ENCODE peak calls at places on chromosome 18, in six cellular contexts. S is GM23338; X is CD8-positive, alpha-beta T cell; Q is body of pancreas; P is esophagus muscularis mucosa; I is pancreas. B is an unnamed sample. For H3K4me1, the result is how much of the 10 kb centered on the place peaks cover.

GRCh38 chr18:40534748-40535147 is 1420.3 kb upstream of the PIK3C3 start:
- DNase-seq in S (no peak), X (no peak), Q (no peak), P (no peak), I (no peak), B (no peak)

GRCh38 chr18:36511791-36512352 is 214.4 kb downstream of the FHOD3 start:
- DNase-seq in S (no peak), X (no peak), Q (no peak), P (no peak), I (no peak), B (no peak)

GRCh38 chr18:70260683-70261082 is 28.2 kb upstream of the SOCS6 start:
- DNase-seq in S (no peak), X (no peak), Q (no peak), P (peak), I (no peak), B (no peak)

GRCh38 chr18:50061876-50062517 is 132.9 kb downstream of the MYO5B start:
- DNase-seq in S (no peak), X (no peak), Q (peak), P (no peak), I (no peak), B (no peak)

GRCh38 chr18:74493689-74494088 is 2.5 kb upstream of the CNDP2 start:
- DNase-seq in S (peak), X (peak), Q (peak), P (no peak), I (no peak), B (no peak)

GRCh38 chr18:57931038-57931437 is 113.0 kb upstream of the NEDD4L start:
- DNase-seq in S (no peak), X (no peak), Q (no peak), P (peak), I (no peak), B (no peak)

GRCh38 chr18:50726960-50727589 is 92.7 kb downstream of the MRO start:
- DNase-seq in S (no peak), X (no peak), Q (no peak), P (no peak), I (no peak), B (no peak)

GRCh38 chr18:70555046-70555445 is 266.2 kb downstream of the SOCS6 start:
- DNase-seq in S (no peak), X (no peak), Q (no peak), P (no peak), I (no peak), B (no peak)

GRCh38 chr18:53764086-53764485 is 460.4 kb downstream of the MBD2 start:
- DNase-seq in S (no peak), X (no peak), Q (no peak), P (no peak), I (no peak), B (no peak)

GRCh38 chr18:7603259-7604000 is 36.3 kb downstream of the PTPRM start:
- DNase-seq in S (peak), X (no peak), Q (no peak), P (peak), I (no peak), B (no peak)

GRCh38 chr18:35155403-35156117 is 85.3 kb upstream of the ZNF397 start:
- DNase-seq in S (peak), X (no peak), Q (peak), P (peak), I (no peak), B (no peak)

GRCh38 chr18:34834897-34835296 is 124.8 kb downstream of the DTNA start:
- DNase-seq in S (no peak), X (no peak), Q (no peak), P (no peak), I (no peak), B (no peak)

GRCh38 chr18:14937271-14937670 is 189.3 kb downstream of the ANKRD30B start:
- DNase-seq in S (no peak), X (no peak), Q (no peak), P (no peak), I (no peak), B (no peak)

GRCh38 chr18:61435064-61435652 is 101.9 kb downstream of the CDH20 start:
- DNase-seq in S (peak), X (no peak), Q (no peak), P (no peak), I (no peak), B (no peak)

GRCh38 chr18:49899647-49900330 is 86.5 kb upstream of the ACAA2 start:
- DNase-seq in S (peak), X (no peak), Q (peak), P (no peak), I (no peak), B (no peak)

GRCh38 chr18:59502222-59502898 is 143.3 kb upstream of the LMAN1 start:
- DNase-seq in S (peak), X (no peak), Q (peak), P (peak), I (no peak), B (peak)

GRCh38 chr18:31241425-31241824 is 76.5 kb upstream of the DSG1 start:
- DNase-seq in S (no peak), X (no peak), Q (no peak), P (no peak), I (no peak), B (no peak)

GRCh38 chr18:36025025-36025424 is 42.3 kb downstream of the RPRD1A start:
- DNase-seq in S (no peak), X (no peak), Q (no peak), P (no peak), I (no peak), B (no peak)

GRCh38 chr18:28176933-28177827 is at the start of gene CDH2:
- DNase-seq in S (peak), X (no peak), Q (peak), P (no peak), I (peak), B (peak)

GRCh38 chr18:69890558-69890957 is 57.1 kb downstream of the CD226 start:
- DNase-seq in S (no peak), X (no peak), Q (no peak), P (no peak), I (no peak), B (no peak)

GRCh38 chr18:71485578-71485977 is 1058.6 kb downstream of the CBLN2 start:
- DNase-seq in S (no peak), X (no peak), Q (no peak), P (no peak), I (no peak), B (no peak)

GRCh38 chr18:55731594-55732042 is 143.6 kb upstream of the TCF4 start:
- DNase-seq in S (no peak), X (no peak), Q (no peak), P (no peak), I (no peak), B (no peak)

GRCh38 chr18:79556829-79557585 is 122.6 kb upstream of the CTDP1 start:
- DNase-seq in S (no peak), X (no peak), Q (no peak), P (no peak), I (no peak), B (peak)

GRCh38 chr18:60090170-60090569 is 190.4 kb downstream of the PMAIP1 start:
- DNase-seq in S (peak), X (no peak), Q (no peak), P (no peak), I (no peak), B (no peak)

GRCh38 chr18:25144835-25145234 is 207.1 kb downstream of the ZNF521 start:
- DNase-seq in S (no peak), X (no peak), Q (no peak), P (no peak), I (no peak), B (no peak)

GRCh38 chr18:79573921-79574491 is 105.6 kb upstream of the CTDP1 start:
- DNase-seq in S (no peak), X (peak), Q (peak), P (no peak), I (no peak), B (peak)

GRCh38 chr18:33577688-33578370 is at the start of gene ASXL3:
- DNase-seq in S (peak), X (no peak), Q (peak), P (no peak), I (peak), B (peak)

GRCh38 chr18:71105078-71105819 is 816.4 kb downstream of the SOCS6 start:
- DNase-seq in S (no peak), X (no peak), Q (no peak), P (no peak), I (no peak), B (no peak)

DNA sequence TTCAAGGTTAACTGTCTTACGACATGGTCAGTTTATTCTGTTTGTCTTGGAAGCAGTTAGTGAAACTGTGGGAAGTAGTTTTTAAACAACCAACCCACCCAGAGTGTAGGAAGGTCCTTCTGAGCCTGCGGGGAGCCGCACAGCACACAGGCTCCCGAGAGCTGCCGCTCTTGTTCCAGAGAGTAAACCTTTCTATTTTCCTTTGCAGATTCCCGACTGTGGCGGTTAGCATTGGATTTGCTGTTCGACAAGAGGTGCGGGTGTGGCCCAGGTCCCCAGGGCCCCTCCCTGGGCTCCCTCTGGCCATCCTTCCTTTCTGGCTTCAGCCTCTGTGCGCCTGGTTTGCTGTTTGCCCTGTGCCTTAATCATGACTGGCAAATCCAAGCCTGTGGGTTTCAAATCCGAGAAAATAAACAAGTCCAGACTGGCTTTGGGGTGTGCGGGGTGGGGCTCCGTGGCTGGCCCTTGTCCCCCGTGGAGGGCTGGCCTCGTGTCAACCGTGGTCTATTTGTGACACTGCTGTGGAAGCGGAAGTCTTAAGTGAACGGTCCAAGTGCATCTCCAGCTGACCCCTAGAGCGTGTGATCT is 30.7 kb downstream of the IMPA2 start:
- DNase-seq in S (no peak), X (no peak), Q (peak), P (no peak), I (no peak), B (peak)
- H3K4me1 ChIP-seq in S (under half), X (under half), Q (half or more), P (under half), I (half or more), B (under half)

DNA sequence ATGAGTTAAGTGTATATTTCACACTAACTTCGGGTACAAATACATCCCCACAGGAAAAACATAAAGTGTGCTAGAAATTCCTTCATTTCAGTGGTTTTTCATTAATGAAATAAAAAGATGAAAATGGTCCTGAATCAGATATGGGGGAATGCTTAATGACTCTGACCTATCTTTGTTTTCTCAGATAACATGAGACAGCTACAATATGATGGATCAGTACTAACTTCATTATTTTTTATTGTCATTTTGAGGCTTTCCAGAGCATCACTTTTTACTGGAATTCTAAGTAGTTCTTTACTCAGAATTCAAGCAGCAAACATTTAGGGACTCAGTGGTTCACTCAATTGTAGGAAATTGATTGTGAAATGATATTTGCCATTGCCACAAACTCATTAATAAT is 2.8 kb downstream of the SYT4 start:
- DNase-seq in S (no peak), X (no peak), Q (no peak), P (no peak), I (no peak), B (no peak)
- H3K4me3 ChIP-seq in S (no peak), X (no peak), Q (no peak), P (no peak), I (no peak), B (no peak)

GRCh38 chr18:12862467-12862866 is 21.6 kb downstream of the PTPN2 start:
- DNase-seq in S (peak), X (no peak), Q (peak), P (no peak), I (no peak), B (no peak)

GRCh38 chr18:12863687-12864086 is 20.4 kb downstream of the PTPN2 start:
- DNase-seq in S (no peak), X (no peak), Q (no peak), P (no peak), I (no peak), B (no peak)

GRCh38 chr18:12860530-12860929 is 23.5 kb downstream of the PTPN2 start:
- DNase-seq in S (no peak), X (no peak), Q (no peak), P (no peak), I (no peak), B (no peak)

GRCh38 chr18:12861637-12862036 is 22.4 kb downstream of the PTPN2 start:
- DNase-seq in S (no peak), X (no peak), Q (no peak), P (no peak), I (no peak), B (no peak)

DNA sequence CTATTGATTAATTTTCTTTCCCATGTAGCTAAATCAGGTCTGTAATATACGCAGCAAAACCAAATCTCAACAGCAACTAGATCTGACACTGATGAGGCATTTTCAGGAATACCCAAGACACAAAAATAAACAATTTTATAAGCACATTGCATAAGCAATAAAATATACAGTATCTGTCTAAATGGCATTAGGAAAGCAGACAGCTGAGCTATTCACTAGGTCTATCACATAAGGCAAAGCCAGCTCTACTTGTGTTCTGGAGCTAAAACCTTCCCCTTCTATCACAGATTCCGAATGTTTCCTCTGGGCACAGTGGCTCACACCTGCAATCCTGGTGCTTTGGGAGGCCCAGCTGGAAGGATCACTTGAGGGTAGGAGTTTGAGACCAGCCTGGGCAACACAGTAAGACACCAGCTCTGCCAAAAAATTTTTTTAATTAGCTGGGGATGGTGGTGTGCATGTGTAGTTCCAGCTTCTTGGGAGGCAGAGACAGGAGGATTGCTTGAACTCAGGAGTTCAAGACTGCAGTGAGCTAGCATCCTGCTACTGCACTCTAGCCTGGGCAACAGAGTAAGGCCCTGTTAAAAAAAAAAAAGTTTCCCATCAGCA is 21.1 kb downstream of the PTPN2 start:
- DNase-seq in S (peak), X (no peak), Q (no peak), P (no peak), I (no peak), B (no peak)
- H3K27ac ChIP-seq in S (peak), X (no peak), Q (no peak), P (no peak), I (peak), B (no peak)

GRCh38 chr18:9741821-9742541 is 33.9 kb downstream of the RAB31 start:
- DNase-seq in S (peak), X (no peak), Q (no peak), P (peak), I (no peak), B (peak)
- H3K4me1 ChIP-seq in S (under half), X (under half), Q (under half), P (half or more), I (under half), B (half or more)

DNA sequence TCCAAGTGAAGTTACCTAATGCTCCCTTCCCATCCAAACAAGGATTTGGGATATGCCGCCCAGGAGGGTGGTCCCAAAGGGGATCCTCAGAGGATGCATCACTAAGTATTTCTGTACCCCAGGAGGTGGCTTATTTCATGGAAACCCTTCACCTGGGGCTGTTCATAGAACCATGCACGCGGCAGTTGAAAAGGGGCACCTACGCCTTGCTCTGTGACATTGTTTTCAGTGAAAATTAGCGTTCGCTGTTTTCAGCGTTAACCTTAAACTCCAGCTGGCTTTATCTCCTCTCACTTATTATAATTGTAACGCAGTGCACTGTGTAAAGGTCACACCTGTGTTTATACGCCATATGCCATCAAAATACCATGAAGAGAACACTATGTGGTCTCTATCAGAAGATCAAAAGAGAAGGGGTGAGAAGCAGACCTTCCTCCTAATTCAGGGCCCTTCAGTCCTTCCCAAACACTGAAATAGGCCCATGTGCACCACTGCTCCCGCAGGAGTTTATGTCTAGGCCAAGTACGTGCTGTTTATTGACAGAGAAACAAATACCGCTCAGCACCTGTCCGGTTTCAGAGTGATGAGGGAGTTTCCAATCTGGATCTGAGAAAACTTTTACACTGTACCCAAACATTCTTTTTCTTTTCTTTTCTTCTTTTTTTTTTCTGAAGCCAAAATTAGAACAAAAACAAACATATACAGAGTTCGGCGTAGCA is 162.1 kb downstream of the BCL2 start:
- DNase-seq in S (no peak), X (peak), Q (peak), P (no peak), I (no peak), B (no peak)
- H3K4me3 ChIP-seq in S (no peak), X (peak), Q (no peak), P (no peak), I (no peak), B (no peak)

B was measured in left lung.